ENCODE peak calls at places on chromosomes 11 and 22, in four cellular contexts. N is astrocyte of the spinal cord, S is cardiac fibroblast, Y is thyroid gland. O is an unnamed sample.

GRCh38 chr22:20084547-20085413 is 4.7 kb downstream of the DGCR8 start:
- DNase-seq in N (no peak), S (peak), Y (peak), O (no peak)

GRCh38 chr11:60960405-60960804 is 8.4 kb upstream of the SLC15A3 start:
- DNase-seq in N (no peak), S (peak), Y (no peak), O (no peak)

GRCh38 chr11:110026823-110027626 is 66.2 kb upstream of the ZC3H12C start:
- DNase-seq in N (no peak), S (no peak), Y (peak), O (peak)

GRCh38 chr11:65868076-65868667 is 4.4 kb downstream of the EFEMP2 start:
- DNase-seq in N (no peak), S (no peak), Y (no peak), O (no peak)

GRCh38 chr22:20808844-20809243 is 34.9 kb downstream of the SERPIND1 start:
- DNase-seq in N (no peak), S (no peak), Y (no peak), O (no peak)

GRCh38 chr11:43935131-43935979 is 7.1 kb upstream of the C11orf96 start:
- DNase-seq in N (no peak), S (no peak), Y (no peak), O (no peak)

GRCh38 chr22:42964994-42965699 is 49.8 kb downstream of the PACSIN2 start:
- DNase-seq in N (peak), S (no peak), Y (no peak), O (no peak)

GRCh38 chr11:110497204-110497987 is 67.6 kb downstream of the FDX1 start:
- DNase-seq in N (no peak), S (peak), Y (no peak), O (no peak)

GRCh38 chr11:16611395-16612233 is 126.8 kb upstream of the C11orf58 start:
- DNase-seq in N (no peak), S (no peak), Y (no peak), O (peak)

GRCh38 chr11:79253280-79253679 is 187.6 kb downstream of the TENM4 start:
- DNase-seq in N (no peak), S (no peak), Y (no peak), O (no peak)

GRCh38 chr11:123085497-123085896 is 23.6 kb upstream of the HSPA8 start:
- DNase-seq in N (no peak), S (no peak), Y (no peak), O (no peak)

GRCh38 chr22:26172389-26172990 is 3.2 kb downstream of the SEZ6L start:
- DNase-seq in N (peak), S (peak), Y (peak), O (peak)

GRCh38 chr11:44575288-44575672 is 9.8 kb downstream of the CD82 start:
- DNase-seq in N (peak), S (peak), Y (no peak), O (no peak)

GRCh38 chr11:28837599-28837998 is 729.4 kb downstream of the METTL15 start:
- DNase-seq in N (no peak), S (no peak), Y (no peak), O (no peak)

GRCh38 chr11:67538823-67539505 is 15.7 kb upstream of the CABP2 start:
- DNase-seq in N (no peak), S (no peak), Y (no peak), O (no peak)

GRCh38 chr11:18927550-18928322 is 11.5 kb downstream of the MRGPRX1 start:
- DNase-seq in N (no peak), S (no peak), Y (no peak), O (no peak)

GRCh38 chr11:68215087-68215445 is 2.0 kb upstream of the KMT5B start:
- DNase-seq in N (no peak), S (no peak), Y (no peak), O (no peak)

GRCh38 chr11:57787920-57788716 is 26.5 kb downstream of the CTNND1 start:
- DNase-seq in N (no peak), S (no peak), Y (no peak), O (peak)

GRCh38 chr22:45472426-45472825 is 30.3 kb upstream of the FBLN1 start:
- DNase-seq in N (no peak), S (no peak), Y (no peak), O (no peak)

GRCh38 chr11:120744016-120744994 is 232.8 kb downstream of the GRIK4 start:
- DNase-seq in N (no peak), S (no peak), Y (no peak), O (no peak)
- TF ChIP-seq CTCF in N (peak), S (no peak), Y (no peak), O (no peak)

GRCh38 chr11:77199346-77199745 is 71.3 kb downstream of the MYO7A start:
- DNase-seq in N (no peak), S (no peak), Y (no peak), O (no peak)

GRCh38 chr11:77200351-77200750 is 72.3 kb downstream of the MYO7A start:
- DNase-seq in N (no peak), S (no peak), Y (no peak), O (no peak)

GRCh38 chr11:77196961-77197360 is 68.9 kb downstream of the MYO7A start:
- DNase-seq in N (no peak), S (no peak), Y (no peak), O (no peak)

GRCh38 chr11:77197626-77198320 is 69.7 kb downstream of the MYO7A start:
- DNase-seq in N (no peak), S (no peak), Y (no peak), O (no peak)

DNA sequence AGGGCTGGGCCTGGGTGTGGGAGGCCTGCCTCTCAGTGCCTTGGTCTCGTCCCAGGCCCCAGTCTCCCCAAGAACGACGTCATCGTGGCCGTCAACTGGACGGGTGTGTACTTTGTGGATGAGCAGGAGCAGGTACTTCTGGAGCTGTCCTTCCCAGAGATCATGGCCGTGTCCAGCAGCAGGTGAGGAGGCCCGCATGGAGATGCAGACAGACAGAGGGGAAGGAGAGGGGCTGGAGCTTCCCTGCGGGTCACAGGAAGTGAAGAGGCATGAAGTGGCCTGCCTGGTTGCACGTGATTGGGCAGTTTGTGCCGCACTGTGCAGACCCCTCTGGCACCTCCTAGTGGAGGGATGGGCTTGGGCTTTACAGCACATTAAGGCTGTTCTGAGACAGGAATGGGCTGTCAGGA is 70.4 kb downstream of the MYO7A start:
- DNase-seq in N (no peak), S (peak), Y (peak), O (no peak)
- TF ChIP-seq CTCF in N (peak), S (peak), Y (no peak), O (no peak)

DNA sequence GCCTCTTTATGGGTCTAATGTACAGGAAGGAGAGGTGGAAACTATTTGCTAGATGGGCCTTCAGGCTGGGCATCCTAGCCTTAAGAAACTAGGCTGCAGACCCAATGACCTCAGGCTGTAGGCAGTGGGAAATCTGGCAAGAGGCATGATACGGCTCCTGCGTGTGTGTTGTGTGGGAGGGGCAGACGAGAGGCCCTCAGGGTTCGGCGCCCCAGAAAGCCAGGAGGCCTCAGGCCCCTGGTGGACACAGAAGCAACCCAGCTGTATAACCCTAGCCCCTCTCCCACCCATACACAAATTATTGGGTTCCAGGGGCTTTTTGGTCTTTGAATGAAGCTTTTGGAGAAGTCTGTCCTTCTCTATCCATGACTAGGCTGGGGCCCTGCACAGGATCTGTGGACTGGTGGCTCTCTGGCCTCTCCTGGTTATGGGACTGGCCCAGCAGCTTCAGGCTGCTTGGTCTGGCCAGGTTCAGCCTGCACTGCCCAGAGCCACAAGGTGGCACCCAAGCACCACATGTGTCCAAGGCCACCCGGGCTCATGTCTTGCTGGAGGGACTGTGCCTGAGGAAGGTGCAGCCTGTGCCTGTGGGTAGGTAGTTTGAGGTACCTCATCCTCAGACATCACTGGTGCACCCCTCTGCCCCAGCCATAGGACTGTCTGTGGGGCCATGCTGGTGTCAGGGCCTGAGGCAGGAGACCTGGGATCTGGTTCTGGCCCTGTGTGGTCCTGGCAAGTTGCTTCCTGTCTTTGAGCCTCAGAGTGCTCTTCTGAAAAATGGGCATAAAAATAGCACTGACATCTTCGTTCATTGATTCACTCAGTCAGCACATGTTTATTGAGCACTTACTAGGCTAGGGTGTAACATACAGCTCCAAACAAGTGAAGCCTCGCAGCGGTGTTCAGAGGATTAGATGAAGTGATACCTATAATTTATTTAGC is 87.5 kb downstream of the RRM1 start:
- DNase-seq in N (peak), S (peak), Y (peak), O (peak)
- TF ChIP-seq CTCF in N (peak), S (peak), Y (peak), O (peak)

GRCh38 chr11:120326228-120326627 is 1.1 kb downstream of the TLCD5 start:
- DNase-seq in N (peak), S (peak), Y (no peak), O (no peak)

GRCh38 chr11:120326845-120327281 is 1.8 kb downstream of the TLCD5 start:
- DNase-seq in N (no peak), S (peak), Y (no peak), O (no peak)

GRCh38 chr11:120329556-120329955 is 4.5 kb downstream of the TLCD5 start:
- DNase-seq in N (no peak), S (no peak), Y (no peak), O (no peak)

GRCh38 chr11:120327311-120327710 is 2.2 kb downstream of the TLCD5 start:
- DNase-seq in N (no peak), S (no peak), Y (no peak), O (no peak)

GRCh38 chr11:120324932-120325810 is at the start of gene TLCD5:
- DNase-seq in N (peak), S (peak), Y (peak), O (peak)
- TF ChIP-seq CTCF in N (peak), S (peak), Y (peak), O (no peak)

GRCh38 chr11:103862049-103862826 is 174.2 kb upstream of the DDI1 start:
- DNase-seq in N (no peak), S (no peak), Y (no peak), O (no peak)
- TF ChIP-seq CTCF in N (no peak), S (no peak), Y (no peak), O (peak)